ENCODE peak calls at places on chromosomes 16 and 17, in eight cellular contexts. One of them, this sample, is unnamed.

GRCh38 chr16:28140788-28141618 is 70.8 kb downstream of the XPO6 start:
- DNase-seq in IMR-90: no peak
- DNase-seq in posterior vena cava: no peak
- DNase-seq in tibial artery: no peak
- DNase-seq in NCI-H2171: no peak
- DNase-seq in ovary: no peak
- DNase-seq in stimulated activated CD4-positive, alpha-beta T cell treated with anti-CD3 and anti-CD28 coated beads, Interleukin-1b, Interleukin-23, amount 100 ng/mL, for 24 hours: peak
- DNase-seq in dermis blood vessel endothelial cell: no peak
- DNase-seq in this sample: peak

GRCh38 chr16:14405611-14406537 is 224.2 kb downstream of the PARN start:
- DNase-seq in IMR-90: no peak
- DNase-seq in posterior vena cava: no peak
- DNase-seq in tibial artery: peak
- DNase-seq in NCI-H2171: no peak
- DNase-seq in ovary: peak
- DNase-seq in stimulated activated CD4-positive, alpha-beta T cell treated with anti-CD3 and anti-CD28 coated beads, Interleukin-1b, Interleukin-23, amount 100 ng/mL, for 24 hours: peak
- DNase-seq in dermis blood vessel endothelial cell: peak
- DNase-seq in this sample: peak

GRCh38 chr17:82750241-82750905 is 1.5 kb upstream of the TBCD start:
- DNase-seq in IMR-90: no peak
- DNase-seq in posterior vena cava: no peak
- DNase-seq in tibial artery: no peak
- DNase-seq in NCI-H2171: no peak
- DNase-seq in ovary: peak
- DNase-seq in stimulated activated CD4-positive, alpha-beta T cell treated with anti-CD3 and anti-CD28 coated beads, Interleukin-1b, Interleukin-23, amount 100 ng/mL, for 24 hours: no peak
- DNase-seq in dermis blood vessel endothelial cell: no peak
- DNase-seq in this sample: no peak

GRCh38 chr16:49576173-49576494 is 202.5 kb downstream of the C16orf78 start:
- DNase-seq in IMR-90: no peak
- DNase-seq in posterior vena cava: peak
- DNase-seq in tibial artery: no peak
- DNase-seq in NCI-H2171: no peak
- DNase-seq in ovary: no peak
- DNase-seq in stimulated activated CD4-positive, alpha-beta T cell treated with anti-CD3 and anti-CD28 coated beads, Interleukin-1b, Interleukin-23, amount 100 ng/mL, for 24 hours: no peak
- DNase-seq in dermis blood vessel endothelial cell: no peak
- DNase-seq in this sample: no peak

GRCh38 chr17:81160747-81161453 is 4.4 kb upstream of the PVALEF start:
- DNase-seq in IMR-90: no peak
- DNase-seq in posterior vena cava: no peak
- DNase-seq in tibial artery: no peak
- DNase-seq in NCI-H2171: no peak
- DNase-seq in ovary: no peak
- DNase-seq in stimulated activated CD4-positive, alpha-beta T cell treated with anti-CD3 and anti-CD28 coated beads, Interleukin-1b, Interleukin-23, amount 100 ng/mL, for 24 hours: no peak
- DNase-seq in dermis blood vessel endothelial cell: peak
- DNase-seq in this sample: no peak

GRCh38 chr16:86664518-86665318 is 86.4 kb downstream of the FOXL1 start:
- DNase-seq in IMR-90: peak
- DNase-seq in posterior vena cava: peak
- DNase-seq in tibial artery: no peak
- DNase-seq in NCI-H2171: no peak
- DNase-seq in ovary: no peak
- DNase-seq in stimulated activated CD4-positive, alpha-beta T cell treated with anti-CD3 and anti-CD28 coated beads, Interleukin-1b, Interleukin-23, amount 100 ng/mL, for 24 hours: peak
- DNase-seq in dermis blood vessel endothelial cell: peak
- DNase-seq in this sample: peak

GRCh38 chr16:9322735-9323134 is 231.3 kb downstream of the HAPSTR1 start:
- DNase-seq in IMR-90: no peak
- DNase-seq in posterior vena cava: no peak
- DNase-seq in tibial artery: no peak
- DNase-seq in NCI-H2171: no peak
- DNase-seq in ovary: no peak
- DNase-seq in stimulated activated CD4-positive, alpha-beta T cell treated with anti-CD3 and anti-CD28 coated beads, Interleukin-1b, Interleukin-23, amount 100 ng/mL, for 24 hours: no peak
- DNase-seq in dermis blood vessel endothelial cell: no peak
- DNase-seq in this sample: peak

GRCh38 chr17:77844681-77845080 is 113.8 kb upstream of the TNRC6C start:
- DNase-seq in IMR-90: no peak
- DNase-seq in posterior vena cava: peak
- DNase-seq in tibial artery: no peak
- DNase-seq in NCI-H2171: no peak
- DNase-seq in ovary: no peak
- DNase-seq in stimulated activated CD4-positive, alpha-beta T cell treated with anti-CD3 and anti-CD28 coated beads, Interleukin-1b, Interleukin-23, amount 100 ng/mL, for 24 hours: no peak
- DNase-seq in dermis blood vessel endothelial cell: no peak
- DNase-seq in this sample: no peak

GRCh38 chr16:88306860-88307545 is 75.8 kb upstream of the ZNF469 start:
- DNase-seq in IMR-90: peak
- DNase-seq in posterior vena cava: no peak
- DNase-seq in tibial artery: no peak
- DNase-seq in NCI-H2171: no peak
- DNase-seq in ovary: no peak
- DNase-seq in stimulated activated CD4-positive, alpha-beta T cell treated with anti-CD3 and anti-CD28 coated beads, Interleukin-1b, Interleukin-23, amount 100 ng/mL, for 24 hours: no peak
- DNase-seq in dermis blood vessel endothelial cell: peak
- DNase-seq in this sample: peak

GRCh38 chr17:82439194-82439828 is 11.2 kb downstream of the CYBC1 start:
- DNase-seq in IMR-90: no peak
- DNase-seq in posterior vena cava: no peak
- DNase-seq in tibial artery: no peak
- DNase-seq in NCI-H2171: no peak
- DNase-seq in ovary: no peak
- DNase-seq in stimulated activated CD4-positive, alpha-beta T cell treated with anti-CD3 and anti-CD28 coated beads, Interleukin-1b, Interleukin-23, amount 100 ng/mL, for 24 hours: no peak
- DNase-seq in dermis blood vessel endothelial cell: no peak
- DNase-seq in this sample: no peak

GRCh38 chr16:69474447-69474846 is 50.0 kb downstream of the CYB5B start:
- DNase-seq in IMR-90: no peak
- DNase-seq in posterior vena cava: no peak
- DNase-seq in tibial artery: no peak
- DNase-seq in NCI-H2171: no peak
- DNase-seq in ovary: no peak
- DNase-seq in stimulated activated CD4-positive, alpha-beta T cell treated with anti-CD3 and anti-CD28 coated beads, Interleukin-1b, Interleukin-23, amount 100 ng/mL, for 24 hours: no peak
- DNase-seq in dermis blood vessel endothelial cell: no peak
- DNase-seq in this sample: no peak

GRCh38 chr16:30948956-30949654 is at the start of gene ORAI3:
- DNase-seq in IMR-90: peak
- DNase-seq in posterior vena cava: peak
- DNase-seq in tibial artery: peak
- DNase-seq in NCI-H2171: peak
- DNase-seq in ovary: peak
- DNase-seq in stimulated activated CD4-positive, alpha-beta T cell treated with anti-CD3 and anti-CD28 coated beads, Interleukin-1b, Interleukin-23, amount 100 ng/mL, for 24 hours: no peak
- DNase-seq in dermis blood vessel endothelial cell: peak
- DNase-seq in this sample: peak

GRCh38 chr17:76550712-76551615 is 11.1 kb downstream of the PRCD start:
- DNase-seq in IMR-90: peak
- DNase-seq in posterior vena cava: no peak
- DNase-seq in tibial artery: no peak
- DNase-seq in NCI-H2171: no peak
- DNase-seq in ovary: no peak
- DNase-seq in stimulated activated CD4-positive, alpha-beta T cell treated with anti-CD3 and anti-CD28 coated beads, Interleukin-1b, Interleukin-23, amount 100 ng/mL, for 24 hours: no peak
- DNase-seq in dermis blood vessel endothelial cell: peak
- DNase-seq in this sample: peak

GRCh38 chr16:4006441-4006989 is 109.7 kb downstream of the ADCY9 start:
- DNase-seq in IMR-90: peak
- DNase-seq in posterior vena cava: no peak
- DNase-seq in tibial artery: no peak
- DNase-seq in NCI-H2171: no peak
- DNase-seq in ovary: no peak
- DNase-seq in stimulated activated CD4-positive, alpha-beta T cell treated with anti-CD3 and anti-CD28 coated beads, Interleukin-1b, Interleukin-23, amount 100 ng/mL, for 24 hours: no peak
- DNase-seq in dermis blood vessel endothelial cell: no peak
- DNase-seq in this sample: no peak

GRCh38 chr16:74942977-74943918 is 41.7 kb downstream of the WDR59 start:
- DNase-seq in IMR-90: no peak
- DNase-seq in posterior vena cava: no peak
- DNase-seq in tibial artery: no peak
- DNase-seq in NCI-H2171: peak
- DNase-seq in ovary: no peak
- DNase-seq in stimulated activated CD4-positive, alpha-beta T cell treated with anti-CD3 and anti-CD28 coated beads, Interleukin-1b, Interleukin-23, amount 100 ng/mL, for 24 hours: no peak
- DNase-seq in dermis blood vessel endothelial cell: no peak
- DNase-seq in this sample: no peak

GRCh38 chr17:50184057-50184456 is 17.4 kb downstream of the COL1A1 start:
- DNase-seq in IMR-90: peak
- DNase-seq in posterior vena cava: no peak
- DNase-seq in tibial artery: no peak
- DNase-seq in NCI-H2171: peak
- DNase-seq in ovary: no peak
- DNase-seq in stimulated activated CD4-positive, alpha-beta T cell treated with anti-CD3 and anti-CD28 coated beads, Interleukin-1b, Interleukin-23, amount 100 ng/mL, for 24 hours: no peak
- DNase-seq in dermis blood vessel endothelial cell: no peak
- DNase-seq in this sample: no peak

GRCh38 chr17:50248255-50248654 is 26.0 kb upstream of the TMEM92 start:
- DNase-seq in IMR-90: no peak
- DNase-seq in posterior vena cava: no peak
- DNase-seq in tibial artery: no peak
- DNase-seq in NCI-H2171: no peak
- DNase-seq in ovary: no peak
- DNase-seq in stimulated activated CD4-positive, alpha-beta T cell treated with anti-CD3 and anti-CD28 coated beads, Interleukin-1b, Interleukin-23, amount 100 ng/mL, for 24 hours: no peak
- DNase-seq in dermis blood vessel endothelial cell: no peak
- DNase-seq in this sample: no peak

GRCh38 chr16:70556063-70556462 is 32.4 kb downstream of the SF3B3 start:
- DNase-seq in IMR-90: no peak
- DNase-seq in posterior vena cava: no peak
- DNase-seq in tibial artery: no peak
- DNase-seq in NCI-H2171: no peak
- DNase-seq in ovary: no peak
- DNase-seq in stimulated activated CD4-positive, alpha-beta T cell treated with anti-CD3 and anti-CD28 coated beads, Interleukin-1b, Interleukin-23, amount 100 ng/mL, for 24 hours: no peak
- DNase-seq in dermis blood vessel endothelial cell: no peak
- DNase-seq in this sample: no peak

GRCh38 chr16:66947302-66948033 is 12.2 kb downstream of the CES2 start:
- DNase-seq in IMR-90: peak
- DNase-seq in posterior vena cava: peak
- DNase-seq in tibial artery: peak
- DNase-seq in NCI-H2171: peak
- DNase-seq in ovary: peak
- DNase-seq in stimulated activated CD4-positive, alpha-beta T cell treated with anti-CD3 and anti-CD28 coated beads, Interleukin-1b, Interleukin-23, amount 100 ng/mL, for 24 hours: peak
- DNase-seq in dermis blood vessel endothelial cell: peak
- DNase-seq in this sample: peak

GRCh38 chr17:78884148-78884870 is 18.7 kb downstream of the CEP295NL start:
- DNase-seq in IMR-90: no peak
- DNase-seq in posterior vena cava: no peak
- DNase-seq in tibial artery: peak
- DNase-seq in NCI-H2171: no peak
- DNase-seq in ovary: no peak
- DNase-seq in stimulated activated CD4-positive, alpha-beta T cell treated with anti-CD3 and anti-CD28 coated beads, Interleukin-1b, Interleukin-23, amount 100 ng/mL, for 24 hours: no peak
- DNase-seq in dermis blood vessel endothelial cell: peak
- DNase-seq in this sample: no peak

GRCh38 chr16:56603589-56603988 is 4.8 kb upstream of the MT2A start:
- DNase-seq in IMR-90: peak
- DNase-seq in posterior vena cava: no peak
- DNase-seq in tibial artery: peak
- DNase-seq in NCI-H2171: no peak
- DNase-seq in ovary: no peak
- DNase-seq in stimulated activated CD4-positive, alpha-beta T cell treated with anti-CD3 and anti-CD28 coated beads, Interleukin-1b, Interleukin-23, amount 100 ng/mL, for 24 hours: no peak
- DNase-seq in dermis blood vessel endothelial cell: peak
- DNase-seq in this sample: peak

GRCh38 chr17:77118251-77118928 is 22.4 kb upstream of the SEC14L1 start:
- DNase-seq in IMR-90: no peak
- DNase-seq in posterior vena cava: no peak
- DNase-seq in tibial artery: no peak
- DNase-seq in NCI-H2171: no peak
- DNase-seq in ovary: no peak
- DNase-seq in stimulated activated CD4-positive, alpha-beta T cell treated with anti-CD3 and anti-CD28 coated beads, Interleukin-1b, Interleukin-23, amount 100 ng/mL, for 24 hours: no peak
- DNase-seq in dermis blood vessel endothelial cell: peak
- DNase-seq in this sample: no peak

GRCh38 chr17:60065136-60065535 is 13.6 kb downstream of the HEATR6 start:
- DNase-seq in IMR-90: peak
- DNase-seq in posterior vena cava: no peak
- DNase-seq in tibial artery: no peak
- DNase-seq in NCI-H2171: no peak
- DNase-seq in ovary: no peak
- DNase-seq in stimulated activated CD4-positive, alpha-beta T cell treated with anti-CD3 and anti-CD28 coated beads, Interleukin-1b, Interleukin-23, amount 100 ng/mL, for 24 hours: no peak
- DNase-seq in dermis blood vessel endothelial cell: peak
- DNase-seq in this sample: peak

GRCh38 chr17:2085648-2085949 is 30.7 kb downstream of the HIC1 start:
- DNase-seq in IMR-90: peak
- DNase-seq in posterior vena cava: no peak
- DNase-seq in tibial artery: peak
- DNase-seq in NCI-H2171: no peak
- DNase-seq in ovary: peak
- DNase-seq in stimulated activated CD4-positive, alpha-beta T cell treated with anti-CD3 and anti-CD28 coated beads, Interleukin-1b, Interleukin-23, amount 100 ng/mL, for 24 hours: no peak
- DNase-seq in dermis blood vessel endothelial cell: peak
- DNase-seq in this sample: no peak

GRCh38 chr17:72810991-72811508 is 281.4 kb downstream of the SLC39A11 start:
- DNase-seq in IMR-90: no peak
- DNase-seq in posterior vena cava: no peak
- DNase-seq in tibial artery: no peak
- DNase-seq in NCI-H2171: no peak
- DNase-seq in ovary: no peak
- DNase-seq in stimulated activated CD4-positive, alpha-beta T cell treated with anti-CD3 and anti-CD28 coated beads, Interleukin-1b, Interleukin-23, amount 100 ng/mL, for 24 hours: no peak
- DNase-seq in dermis blood vessel endothelial cell: no peak
- DNase-seq in this sample: no peak